ENCODE peak calls at places on chromosomes 6 and 20, in nine cellular contexts. V, M, T, C, N, Q, F, K and I are unnamed samples.
A peak's percentile ranks its signal among the peaks of the same experiment; 100 is the strongest.

GRCh38 chr6:157999100-158000051 is 17.7 kb downstream of the SYNJ2 start:
- DNase-seq in F (peak; percentile 40), Q (no peak), N (no peak), K (no peak), C (no peak), M (no peak), T (no peak), V (no peak), I (no peak)

GRCh38 chr20:45342863-45343444 is 5.3 kb downstream of the SDC4 start:
- DNase-seq in N (no peak), V (no peak), K (no peak), T (no peak), M (no peak), F (no peak), C (no peak), Q (no peak), I (no peak)

GRCh38 chr6:148211777-148212324 is 130.8 kb upstream of the SASH1 start:
- DNase-seq in C (no peak), T (no peak), M (no peak), N (no peak), K (no peak), V (no peak), Q (no peak), F (no peak), I (no peak)

GRCh38 chr20:25058051-25058796 is at the start of gene ACSS1:
- DNase-seq in C (no peak), K (no peak), N (peak; percentile 57), F (peak; percentile 92), V (peak; percentile 82), Q (peak; percentile 40), T (no peak), M (peak; percentile 61), I (peak; percentile 88)

GRCh38 chr6:136533487-136533886 is 16.7 kb downstream of the MAP7 start:
- DNase-seq in T (no peak), F (no peak), C (no peak), M (no peak), Q (no peak), K (no peak), N (no peak), V (no peak), I (no peak)

GRCh38 chr6:127641905-127642304 is 64.9 kb downstream of the C6orf58 start:
- DNase-seq in C (peak; percentile 24), N (no peak), K (no peak), V (no peak), F (no peak), Q (peak; percentile 45), T (peak; percentile 9), M (no peak), I (no peak)

GRCh38 chr6:53647437-53648094 is 18.0 kb downstream of the KLHL31 start:
- DNase-seq in T (no peak), Q (no peak), V (peak; percentile 62), C (no peak), F (no peak), M (no peak), K (no peak), N (no peak), I (no peak)

GRCh38 chr20:46715292-46715756 is 5.9 kb downstream of the SLC2A10 start:
- DNase-seq in C (no peak), V (no peak), T (peak; percentile 57), F (no peak), Q (peak; percentile 92), N (peak; percentile 85), K (peak; percentile 54), M (peak; percentile 38), I (peak; percentile 82)

GRCh38 chr6:136846046-136846445 is 23.7 kb downstream of the PEX7 start:
- DNase-seq in V (peak; percentile 34), M (peak; percentile 44), C (peak; percentile 47), K (no peak), Q (peak; percentile 57), T (peak; percentile 24), N (no peak), F (no peak), I (no peak)

GRCh38 chr6:165439928-165440554 is 130.6 kb upstream of the C6orf118 start:
- DNase-seq in V (no peak), C (peak; percentile 34), K (no peak), M (no peak), F (no peak), N (no peak), T (peak; percentile 21), Q (peak; percentile 54), I (no peak)

GRCh38 chr6:137874204-137875001 is 7.3 kb downstream of the TNFAIP3 start:
- DNase-seq in M (no peak), C (no peak), N (no peak), F (no peak), K (no peak), Q (peak; percentile 44), V (peak; percentile 33), T (no peak), I (no peak)

GRCh38 chr6:153980176-153980575 is 58.9 kb upstream of the OPRM1 start:
- DNase-seq in N (no peak), F (no peak), T (no peak), M (no peak), C (no peak), V (no peak), Q (no peak), K (no peak), I (no peak)

GRCh38 chr20:8036771-8037170 is 17.2 kb upstream of the TMX4 start:
- DNase-seq in K (no peak), Q (no peak), M (no peak), T (no peak), C (no peak), V (no peak), N (no peak), F (no peak), I (no peak)

GRCh38 chr6:158481612-158482473 is 78.0 kb upstream of the TMEM181 start:
- DNase-seq in M (no peak), V (no peak), K (peak; percentile 80), F (no peak), Q (peak; percentile 81), C (peak; percentile 43), T (peak; percentile 80), N (no peak), I (no peak)

GRCh38 chr6:27297857-27298730 is 14.0 kb downstream of the POM121L2 start:
- DNase-seq in Q (peak; percentile 51), C (peak; percentile 70), F (no peak), T (peak; percentile 22), V (no peak), N (no peak), K (no peak), M (no peak), I (no peak)

GRCh38 chr6:11727356-11727755 is 51.2 kb downstream of the ADTRP start:
- DNase-seq in C (no peak), K (no peak), V (no peak), N (no peak), Q (peak; percentile 28), T (no peak), F (no peak), M (no peak), I (no peak)

GRCh38 chr6:114108119-114109002 is 137.4 kb upstream of the HDAC2 start:
- DNase-seq in V (no peak), T (peak; percentile 42), K (peak; percentile 86), F (no peak), N (no peak), M (peak; percentile 69), C (peak; percentile 64), Q (peak; percentile 73), I (peak; percentile 50)

GRCh38 chr20:32457476-32457986 is 99.4 kb downstream of the ASXL1 start:
- DNase-seq in C (no peak), N (no peak), V (no peak), T (peak; percentile 51), F (peak; percentile 82), M (no peak), K (peak; percentile 67), Q (peak; percentile 84), I (peak; percentile 83)

GRCh38 chr20:54662064-54662463 is 186.7 kb downstream of the DOK5 start:
- DNase-seq in M (no peak), F (no peak), C (no peak), T (no peak), V (no peak), Q (no peak), N (no peak), K (no peak), I (no peak)

DNA sequence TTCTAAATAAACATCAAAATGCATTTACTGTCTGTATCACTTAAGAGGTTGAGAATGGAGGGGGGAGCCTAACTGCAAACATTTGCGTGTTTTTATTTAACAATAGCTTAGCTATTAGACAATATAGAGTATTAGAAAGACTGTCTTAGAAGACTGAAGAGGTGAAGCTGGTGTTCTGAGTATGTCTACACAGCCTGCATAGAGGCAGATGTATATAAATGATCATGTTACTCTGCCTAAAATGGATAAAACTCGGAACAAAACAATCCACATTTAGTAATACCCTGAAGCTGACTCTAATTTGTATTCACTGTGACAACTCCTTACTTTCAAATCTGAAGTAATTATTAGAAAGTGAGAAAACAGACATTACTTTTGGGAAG is 181.9 kb downstream of the GMPR start:
- DNase-seq in Q (no peak), V (no peak), T (no peak), N (no peak), F (no peak), K (no peak), M (no peak), C (no peak), I (no peak)
- H3K27ac ChIP-seq in Q (no peak overlapping the region), V (peak overlapping the region; percentile 69), T (no peak overlapping the region), N (no peak overlapping the region), F (peak overlapping the region; percentile 53), K (peak overlapping the region; percentile 25), M (peak overlapping the region; percentile 61), C (no peak overlapping the region), I (peak overlapping the region; percentile 67)

GRCh38 chr6:130928993-130929678 is 101.9 kb downstream of the SMLR1 start:
- DNase-seq in C (no peak), V (no peak), K (no peak), Q (no peak), N (no peak), F (no peak), T (peak; percentile 72), M (no peak), I (no peak)
- H3K27ac ChIP-seq in C (no peak overlapping the region), V (no peak overlapping the region), K (peak overlapping the region; percentile 0), Q (no peak overlapping the region), N (no peak overlapping the region), F (no peak overlapping the region), T (no peak overlapping the region), M (no peak overlapping the region), I (peak overlapping the region; percentile 16)

DNA sequence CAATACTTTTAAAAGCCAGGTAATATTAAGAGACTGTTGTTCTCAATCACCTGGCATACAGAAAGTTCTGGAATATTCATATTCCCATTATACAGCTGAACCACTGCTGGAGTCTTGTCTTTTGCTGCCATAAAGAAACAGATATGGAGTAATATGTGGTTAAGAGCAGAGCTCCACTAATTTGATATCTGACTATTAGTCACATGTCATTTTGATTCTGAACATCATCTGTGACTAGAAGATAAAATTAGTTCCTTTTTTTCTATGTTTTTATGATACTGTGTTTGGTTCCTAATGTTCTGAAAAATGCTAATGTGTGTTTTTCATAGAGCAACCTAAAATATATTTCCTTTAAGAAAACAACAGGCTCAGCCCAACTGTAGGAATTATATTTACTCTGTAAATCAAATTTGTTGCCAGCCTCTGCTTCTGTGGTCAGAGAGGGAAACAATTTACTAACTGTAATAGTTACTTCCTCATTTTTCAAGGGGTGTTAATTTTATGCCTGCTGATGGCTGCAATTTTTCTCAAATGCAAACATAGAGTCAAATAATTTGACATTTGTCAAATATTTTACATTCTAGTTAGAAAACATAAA is 33.3 kb upstream of the TXLNB start:
- DNase-seq in C (no peak), V (no peak), T (no peak), Q (no peak), K (no peak), M (no peak), N (no peak), F (no peak), I (no peak)
- H3K27ac ChIP-seq in C (no peak overlapping the region), V (no peak overlapping the region), T (no peak overlapping the region), Q (no peak overlapping the region), K (no peak overlapping the region), M (no peak overlapping the region), N (peak overlapping the region; percentile 66), F (peak overlapping the region; percentile 95), I (peak overlapping the region; percentile 52)

GRCh38 chr6:17360564-17360963 is 32.8 kb upstream of the CAP2 start:
- DNase-seq in N (no peak), K (no peak), M (no peak), V (no peak), Q (no peak), F (no peak), T (no peak), C (no peak), I (no peak)
- H3K27ac ChIP-seq in N (no peak overlapping the region), K (no peak overlapping the region), M (peak overlapping the region; percentile 56), V (no peak overlapping the region), Q (no peak overlapping the region), F (no peak overlapping the region), T (no peak overlapping the region), C (no peak overlapping the region), I (no peak overlapping the region)